ENCODE peak calls at places on chromosomes 1 and 21, in seven cellular contexts. N is AG04450, Y is AG10803, O is fibroblast of pulmonary artery, T is lower lobe of right lung, C is dorsolateral prefrontal cortex, E is colonic mucosa. M is an unnamed sample.

GRCh38 chr1:46021046-46021822 is 111.2 kb downstream of the PIK3R3 start:
- DNase-seq in N (no peak), Y (no peak), O (no peak), T (no peak), C (no peak), E (no peak), M (no peak)

GRCh38 chr1:19463204-19463803 is 22.0 kb downstream of the CAPZB start:
- DNase-seq in N (no peak), Y (no peak), O (no peak), T (no peak), C (no peak), E (no peak), M (no peak)

GRCh38 chr1:226599636-226600238 is 51.2 kb downstream of the STUM start:
- DNase-seq in N (no peak), Y (no peak), O (no peak), T (no peak), C (no peak), E (no peak), M (no peak)

GRCh38 chr1:118841521-118841920 is 146.6 kb downstream of the TBX15 start:
- DNase-seq in N (no peak), Y (no peak), O (no peak), T (no peak), C (no peak), E (no peak), M (no peak)

GRCh38 chr1:17122449-17123194 is 3.4 kb upstream of the PADI2 start:
- DNase-seq in N (peak; percentile 42), Y (peak; percentile 31), O (peak; percentile 53), T (no peak), C (no peak), E (peak; percentile 46), M (peak; percentile 20)

GRCh38 chr1:238409947-238410346 is 519.2 kb upstream of the ZP4 start:
- DNase-seq in N (no peak), Y (peak; percentile 76), O (peak; percentile 39), T (no peak), C (no peak), E (no peak), M (no peak)

GRCh38 chr1:228022571-228023293 is 15.9 kb downstream of the WNT3A start:
- DNase-seq in N (no peak), Y (no peak), O (no peak), T (peak; percentile 32), C (peak; percentile 35), E (no peak), M (no peak)

GRCh38 chr1:62337785-62338631 is 18.8 kb upstream of the KANK4 start:
- DNase-seq in N (no peak), Y (no peak), O (no peak), T (no peak), C (no peak), E (no peak), M (peak; percentile 42)

GRCh38 chr1:6827081-6827480 is 41.8 kb downstream of the CAMTA1 start:
- DNase-seq in N (no peak), Y (no peak), O (no peak), T (no peak), C (no peak), E (no peak), M (no peak)

GRCh38 chr1:6823822-6824221 is 38.6 kb downstream of the CAMTA1 start:
- DNase-seq in N (no peak), Y (no peak), O (no peak), T (no peak), C (no peak), E (no peak), M (no peak)

GRCh38 chr1:6822530-6823359 is 37.5 kb downstream of the CAMTA1 start:
- DNase-seq in N (no peak), Y (no peak), O (no peak), T (no peak), C (no peak), E (peak; percentile 76), M (no peak)

GRCh38 chr1:6824665-6825368 is 39.6 kb downstream of the CAMTA1 start:
- DNase-seq in N (no peak), Y (no peak), O (no peak), T (no peak), C (no peak), E (no peak), M (no peak)

DNA sequence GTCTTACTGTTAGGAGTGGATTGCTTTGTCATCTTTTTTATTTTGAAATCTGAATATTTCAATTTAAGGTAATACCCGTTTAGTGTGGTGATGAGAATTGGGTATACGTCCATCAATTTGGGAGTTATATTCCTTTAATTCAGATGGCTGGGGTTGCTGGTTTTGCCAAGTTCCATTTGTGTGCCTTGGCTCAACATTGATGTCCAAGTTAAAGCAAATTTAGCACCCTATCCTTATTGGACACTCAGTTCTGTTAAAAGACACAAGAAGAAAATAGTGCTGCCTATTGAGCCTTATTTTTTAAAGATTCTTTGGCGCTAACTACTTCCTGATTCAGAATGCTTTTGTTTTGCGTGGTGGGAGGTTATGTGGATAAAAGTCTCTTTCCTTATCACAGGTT is 40.6 kb downstream of the CAMTA1 start:
- DNase-seq in N (no peak), Y (no peak), O (no peak), T (no peak), C (no peak), E (no peak), M (no peak)
- H3K4me3 ChIP-seq in N (no peak overlapping the region), Y (no peak overlapping the region), O (no peak overlapping the region), T (no peak overlapping the region), C (no peak overlapping the region), E (no peak overlapping the region), M (no peak overlapping the region)

DNA sequence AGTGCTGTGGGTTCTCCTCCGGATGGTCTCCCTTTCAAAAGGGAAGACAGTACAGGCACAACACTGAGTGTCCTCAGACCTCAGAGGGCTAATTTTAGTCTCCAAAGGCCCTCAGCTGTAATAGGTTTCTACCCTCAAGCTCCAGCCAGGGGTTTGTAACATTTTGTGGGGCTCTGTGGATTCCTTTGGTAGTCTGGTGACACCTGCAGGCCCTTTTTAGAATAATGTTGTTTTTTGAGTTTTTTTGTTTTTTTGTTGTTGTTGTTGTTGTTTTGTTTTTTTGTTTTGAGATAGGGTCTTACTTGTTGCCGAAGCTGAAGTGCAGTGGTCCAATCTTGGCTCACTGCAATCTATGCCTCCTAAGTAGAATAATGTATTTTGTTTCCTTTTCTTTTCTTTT is 15.0 kb upstream of the TMEM201 start:
- DNase-seq in N (no peak), Y (peak; percentile 34), O (peak; percentile 53), T (no peak), C (no peak), E (no peak), M (no peak)
- TF ChIP-seq CTCF in N (peak; percentile 47), Y (peak; percentile 54), O (peak; percentile 43), T (peak; percentile 32), C (peak; percentile 50), E (no peak), M (peak; percentile 20)

GRCh38 chr21:45172408-45172807 is 98.0 kb downstream of the ADARB1 start:
- DNase-seq in N (no peak), Y (no peak), O (no peak), T (no peak), C (no peak), E (no peak), M (no peak)
- H3K4me3 ChIP-seq in N (no peak overlapping the region), Y (no peak overlapping the region), O (no peak overlapping the region), T (no peak overlapping the region), C (no peak overlapping the region), E (no peak overlapping the region), M (no peak overlapping the region)

DNA sequence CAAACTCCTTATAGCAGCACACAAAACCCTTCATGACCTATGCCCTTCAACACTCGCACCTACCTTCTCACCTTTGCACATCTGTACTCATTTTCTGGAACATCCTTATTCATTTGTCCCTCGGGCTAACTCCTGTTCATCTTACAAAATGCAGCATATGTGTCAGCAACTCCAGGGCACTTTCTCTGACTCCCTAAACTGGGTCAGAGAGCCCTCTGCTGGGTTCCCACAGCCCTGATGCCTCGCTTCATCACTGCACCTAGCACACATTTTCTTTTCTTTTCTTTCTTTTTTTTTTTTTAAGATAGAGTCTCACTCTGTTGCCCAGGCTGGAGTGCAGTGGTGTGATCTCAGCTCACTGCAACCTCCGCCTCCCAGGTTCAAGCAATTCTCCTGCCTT is 54.0 kb downstream of the RAB3B start:
- DNase-seq in N (no peak), Y (peak; percentile 43), O (no peak), T (no peak), C (no peak), E (no peak), M (peak; percentile 86)
- TF ChIP-seq CTCF in N (peak; percentile 44), Y (peak; percentile 42), O (peak; percentile 2), T (no peak), C (no peak), E (no peak), M (peak; percentile 41)

DNA sequence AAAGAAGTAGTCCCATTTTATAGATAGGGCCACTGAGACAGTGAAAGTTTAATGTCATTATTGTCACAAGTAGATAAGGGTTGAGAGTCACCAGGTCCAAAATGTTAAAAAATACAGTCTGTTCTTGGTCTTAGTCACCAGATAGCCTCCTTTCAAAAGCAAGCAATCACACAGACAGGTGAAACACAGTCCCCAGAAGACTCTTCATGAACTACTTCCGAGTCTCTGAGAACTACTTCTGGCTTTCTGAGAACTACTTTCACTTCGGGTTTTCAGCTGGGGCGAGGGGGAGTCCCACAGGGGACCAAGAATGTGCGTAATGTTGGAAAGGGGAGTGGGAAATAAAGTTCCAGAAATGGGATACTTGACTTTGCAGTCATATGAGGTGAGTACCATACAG is 143.2 kb downstream of the HHIPL2 start:
- DNase-seq in N (no peak), Y (no peak), O (no peak), T (no peak), C (no peak), E (no peak), M (no peak)
- H3K4me3 ChIP-seq in N (no peak overlapping the region), Y (no peak overlapping the region), O (no peak overlapping the region), T (no peak overlapping the region), C (no peak overlapping the region), E (no peak overlapping the region), M (no peak overlapping the region)

GRCh38 chr1:42937141-42937696 is 21.4 kb downstream of the SLC2A1 start:
- DNase-seq in N (no peak), Y (peak; percentile 73), O (peak; percentile 64), T (no peak), C (peak; percentile 15), E (peak; percentile 16), M (peak; percentile 86)
- TF ChIP-seq CTCF in N (no peak), Y (no peak), O (no peak), T (no peak), C (no peak), E (no peak), M (no peak)

GRCh38 chr1:22290157-22290556 is 147.3 kb upstream of the WNT4 start:
- DNase-seq in N (no peak), Y (no peak), O (no peak), T (no peak), C (no peak), E (no peak), M (no peak)
- H3K4me3 ChIP-seq in N (no peak overlapping the region), Y (no peak overlapping the region), O (no peak overlapping the region), T (no peak overlapping the region), C (no peak overlapping the region), E (no peak overlapping the region), M (no peak overlapping the region)

M was measured in foreskin fibroblast.